ENCODE peak calls at places on chromosomes 13 and 19, in four cellular contexts. E, S, D and I are unnamed samples.

GRCh38 chr13:113612626-113613025 is 28.1 kb downstream of the TFDP1 start:
- DNase-seq in E (no peak), S (no peak), D (no peak), I (no peak)

GRCh38 chr13:23848019-23848418 is 41.2 kb downstream of the MIPEP start:
- DNase-seq in E (no peak), S (no peak), D (no peak), I (no peak)

GRCh38 chr19:38057954-38058690 is 151.1 kb downstream of the SIPA1L3 start:
- DNase-seq in E (no peak), S (no peak), D (no peak), I (no peak)

GRCh38 chr13:100484708-100485107 is 103.9 kb downstream of the GGACT start:
- DNase-seq in E (no peak), S (no peak), D (no peak), I (no peak)

GRCh38 chr19:5172859-5173577 is 167.6 kb downstream of the PTPRS start:
- DNase-seq in E (peak), S (peak), D (peak), I (peak)

GRCh38 chr13:113874579-113875428 is 10.9 kb upstream of the GAS6 start:
- DNase-seq in E (no peak), S (no peak), D (no peak), I (no peak)

GRCh38 chr13:102812616-102813287 is 13.8 kb downstream of the BIVM start:
- DNase-seq in E (no peak), S (no peak), D (no peak), I (peak)

GRCh38 chr19:1252221-1252817 is 3.9 kb downstream of the MIDN start:
- DNase-seq in E (peak), S (peak), D (peak), I (peak)

GRCh38 chr19:39765091-39766076 is 13.3 kb upstream of the LEUTX start:
- DNase-seq in E (no peak), S (peak), D (peak), I (peak)

GRCh38 chr19:41601771-41602170 is 25.1 kb downstream of the CEACAM4 start:
- DNase-seq in E (no peak), S (no peak), D (no peak), I (no peak)

GRCh38 chr13:48783181-48783630 is 129.5 kb downstream of the CYSLTR2 start:
- DNase-seq in E (peak), S (peak), D (peak), I (peak)

GRCh38 chr13:109256866-109257760 is 529.3 kb downstream of the IRS2 start:
- DNase-seq in E (no peak), S (no peak), D (no peak), I (peak)

GRCh38 chr19:14103310-14103709 is 12.8 kb upstream of the SAMD1 start:
- DNase-seq in E (no peak), S (no peak), D (no peak), I (no peak)

GRCh38 chr13:44932850-44933251 is 56.4 kb downstream of the NUFIP1 start:
- DNase-seq in E (no peak), S (no peak), D (no peak), I (peak)

GRCh38 chr13:85108356-85108755 is 690.9 kb downstream of the SLITRK6 start:
- DNase-seq in E (no peak), S (no peak), D (no peak), I (no peak)

GRCh38 chr13:98922306-98922705 is 55.6 kb downstream of the DOCK9 start:
- DNase-seq in E (no peak), S (no peak), D (no peak), I (no peak)

GRCh38 chr19:23283925-23284324 is 33.7 kb upstream of the ZNF724 start:
- DNase-seq in E (no peak), S (peak), D (peak), I (no peak)

GRCh38 chr13:80239571-80240255 is 101.2 kb downstream of the SPRY2 start:
- DNase-seq in E (no peak), S (no peak), D (no peak), I (peak)

GRCh38 chr19:5316138-5316537 is 24.5 kb downstream of the PTPRS start:
- DNase-seq in E (no peak), S (no peak), D (no peak), I (no peak)